ENCODE peak calls at places on chromosomes 7 and 10, in six cellular contexts. One of them, this sample, is unnamed.

GRCh38 chr7:84975586-84976185 is 211.2 kb downstream of the SEMA3D start:
- DNase-seq in BJ: no peak
- DNase-seq in body of pancreas: no peak
- DNase-seq in sigmoid colon: no peak
- DNase-seq in adrenal gland: no peak
- DNase-seq in astrocyte of the cerebellum: no peak
- DNase-seq in this sample: no peak

GRCh38 chr10:75643944-75644820 is 212.8 kb downstream of the LRMDA start:
- DNase-seq in BJ: no peak
- DNase-seq in body of pancreas: no peak
- DNase-seq in sigmoid colon: no peak
- DNase-seq in adrenal gland: no peak
- DNase-seq in astrocyte of the cerebellum: no peak
- DNase-seq in this sample: no peak

GRCh38 chr10:8245131-8246117 is 190.9 kb downstream of the GATA3 start:
- DNase-seq in BJ: no peak
- DNase-seq in body of pancreas: no peak
- DNase-seq in sigmoid colon: no peak
- DNase-seq in adrenal gland: no peak
- DNase-seq in astrocyte of the cerebellum: no peak
- DNase-seq in this sample: peak

GRCh38 chr7:291302-292092 is 1.5 kb downstream of the FOXL3 start:
- DNase-seq in BJ: no peak
- DNase-seq in body of pancreas: no peak
- DNase-seq in sigmoid colon: no peak
- DNase-seq in adrenal gland: no peak
- DNase-seq in astrocyte of the cerebellum: no peak
- DNase-seq in this sample: no peak

GRCh38 chr10:75597691-75598455 is 166.4 kb downstream of the LRMDA start:
- DNase-seq in BJ: no peak
- DNase-seq in body of pancreas: no peak
- DNase-seq in sigmoid colon: no peak
- DNase-seq in adrenal gland: no peak
- DNase-seq in astrocyte of the cerebellum: no peak
- DNase-seq in this sample: peak

GRCh38 chr10:21021843-21022594 is 124.9 kb upstream of the NEBL start:
- DNase-seq in BJ: no peak
- DNase-seq in body of pancreas: no peak
- DNase-seq in sigmoid colon: no peak
- DNase-seq in adrenal gland: no peak
- DNase-seq in astrocyte of the cerebellum: no peak
- DNase-seq in this sample: peak

GRCh38 chr10:26430641-26431163 is 7.4 kb upstream of the APBB1IP start:
- DNase-seq in BJ: peak
- DNase-seq in body of pancreas: no peak
- DNase-seq in sigmoid colon: no peak
- DNase-seq in adrenal gland: no peak
- DNase-seq in astrocyte of the cerebellum: no peak
- DNase-seq in this sample: peak

GRCh38 chr10:71727429-71728217 is 8.0 kb upstream of the C10orf105 start:
- DNase-seq in BJ: no peak
- DNase-seq in body of pancreas: peak
- DNase-seq in sigmoid colon: peak
- DNase-seq in adrenal gland: peak
- DNase-seq in astrocyte of the cerebellum: no peak
- DNase-seq in this sample: peak

GRCh38 chr7:30459591-30460245 is 18.9 kb downstream of the NOD1 start:
- DNase-seq in BJ: peak
- DNase-seq in body of pancreas: peak
- DNase-seq in sigmoid colon: peak
- DNase-seq in adrenal gland: peak
- DNase-seq in astrocyte of the cerebellum: peak
- DNase-seq in this sample: no peak

GRCh38 chr10:100645609-100646008 is 99.8 kb upstream of the PAX2 start:
- DNase-seq in BJ: no peak
- DNase-seq in body of pancreas: no peak
- DNase-seq in sigmoid colon: no peak
- DNase-seq in adrenal gland: no peak
- DNase-seq in astrocyte of the cerebellum: no peak
- DNase-seq in this sample: no peak

GRCh38 chr7:92253251-92253650 is 7.5 kb downstream of the ANKIB1 start:
- DNase-seq in BJ: no peak
- DNase-seq in body of pancreas: no peak
- DNase-seq in sigmoid colon: no peak
- DNase-seq in adrenal gland: no peak
- DNase-seq in astrocyte of the cerebellum: no peak
- DNase-seq in this sample: no peak

GRCh38 chr7:92259610-92260247 is 14.0 kb downstream of the ANKIB1 start:
- DNase-seq in BJ: no peak
- DNase-seq in body of pancreas: no peak
- DNase-seq in sigmoid colon: no peak
- DNase-seq in adrenal gland: no peak
- DNase-seq in astrocyte of the cerebellum: no peak
- DNase-seq in this sample: no peak

GRCh38 chr7:92259062-92259461 is 13.3 kb downstream of the ANKIB1 start:
- DNase-seq in BJ: no peak
- DNase-seq in body of pancreas: no peak
- DNase-seq in sigmoid colon: no peak
- DNase-seq in adrenal gland: no peak
- DNase-seq in astrocyte of the cerebellum: no peak
- DNase-seq in this sample: no peak

GRCh38 chr7:92251181-92251580 is 5.4 kb downstream of the ANKIB1 start:
- DNase-seq in BJ: no peak
- DNase-seq in body of pancreas: no peak
- DNase-seq in sigmoid colon: no peak
- DNase-seq in adrenal gland: no peak
- DNase-seq in astrocyte of the cerebellum: no peak
- DNase-seq in this sample: no peak

GRCh38 chr7:92255308-92255707 is 9.5 kb downstream of the ANKIB1 start:
- DNase-seq in BJ: peak
- DNase-seq in body of pancreas: no peak
- DNase-seq in sigmoid colon: no peak
- DNase-seq in adrenal gland: peak
- DNase-seq in astrocyte of the cerebellum: peak
- DNase-seq in this sample: no peak
- H3K4me3 ChIP-seq in BJ: no peak
- H3K4me3 ChIP-seq in body of pancreas: no peak
- H3K4me3 ChIP-seq in sigmoid colon: no peak
- H3K4me3 ChIP-seq in adrenal gland: no peak
- H3K4me3 ChIP-seq in astrocyte of the cerebellum: no peak
- H3K4me3 ChIP-seq in this sample: no peak

DNA sequence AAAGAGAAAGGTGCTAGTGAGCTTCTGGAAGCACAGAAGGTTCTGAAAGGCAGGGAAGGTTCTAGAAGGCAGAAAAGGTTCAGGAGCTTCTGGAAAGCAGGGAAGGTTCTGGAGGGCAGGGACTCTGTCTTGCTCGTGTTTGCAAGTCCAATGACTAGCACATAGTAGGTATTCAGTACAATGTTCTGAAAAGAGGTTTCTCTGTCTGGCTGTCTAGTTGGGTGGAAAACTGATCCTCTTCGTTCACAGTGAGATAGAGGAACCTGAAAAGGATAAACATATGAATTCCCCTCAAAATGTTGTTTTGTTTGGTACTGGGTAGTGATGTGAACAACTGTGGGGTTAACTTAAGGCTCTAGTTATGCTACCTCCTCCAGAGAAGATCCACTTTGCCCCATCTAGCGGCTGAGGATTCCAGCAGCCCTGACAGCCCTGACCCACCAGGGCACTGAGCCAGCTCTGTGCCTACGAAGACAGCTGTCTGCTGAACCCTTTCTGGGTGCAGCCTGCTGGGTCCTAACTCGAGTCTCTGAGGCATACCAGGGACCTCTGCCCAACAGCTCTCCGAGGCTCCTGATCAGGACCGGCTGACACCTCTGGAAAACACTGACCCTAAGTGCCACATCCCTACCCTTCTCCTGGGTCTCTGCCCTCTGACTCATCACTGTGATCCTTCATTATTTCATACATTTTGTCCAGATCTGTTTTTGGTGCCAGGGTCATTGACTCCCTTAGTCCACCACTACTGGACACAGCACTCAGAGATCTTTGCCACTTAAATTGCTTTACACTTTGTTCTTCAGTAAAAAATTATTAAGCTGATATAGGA is 15.4 kb downstream of the PTPRN2 start:
- DNase-seq in BJ: no peak
- DNase-seq in body of pancreas: peak
- DNase-seq in sigmoid colon: no peak
- DNase-seq in adrenal gland: peak
- DNase-seq in astrocyte of the cerebellum: no peak
- DNase-seq in this sample: no peak
- TF ChIP-seq CTCF in BJ: no peak
- TF ChIP-seq CTCF in body of pancreas: no peak
- TF ChIP-seq CTCF in sigmoid colon: no peak
- TF ChIP-seq CTCF in adrenal gland: no peak
- TF ChIP-seq CTCF in astrocyte of the cerebellum: no peak
- TF ChIP-seq CTCF in this sample: no peak

DNA sequence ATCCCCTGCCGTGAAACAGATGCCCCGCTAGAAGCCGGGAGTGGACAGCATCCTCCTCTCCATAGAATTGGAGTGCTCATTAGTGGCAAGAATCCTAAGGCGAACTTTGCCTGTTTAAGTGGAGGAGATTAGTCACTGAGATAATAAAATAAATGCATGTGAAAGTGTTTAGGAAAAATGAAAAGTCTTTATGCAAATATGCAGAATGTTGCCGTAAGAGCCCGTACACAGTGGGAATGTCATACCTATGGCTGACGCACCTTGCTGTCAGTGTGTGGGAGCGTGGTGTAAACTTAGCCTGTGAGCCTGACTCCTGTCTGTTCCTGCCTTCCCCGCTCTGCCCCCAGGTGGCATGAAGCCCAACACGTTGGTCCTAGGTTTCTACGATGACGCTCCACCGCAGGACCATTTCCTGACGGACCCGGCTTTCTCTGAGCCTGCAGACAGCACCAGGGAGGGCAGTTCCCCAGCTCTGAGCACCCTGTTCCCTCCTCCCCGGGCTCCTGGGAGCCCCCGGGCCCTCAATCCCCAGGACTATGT is 1.7 kb upstream of the TRIP6 start:
- DNase-seq in BJ: no peak
- DNase-seq in body of pancreas: no peak
- DNase-seq in sigmoid colon: no peak
- DNase-seq in adrenal gland: no peak
- DNase-seq in astrocyte of the cerebellum: peak
- DNase-seq in this sample: no peak
- H3K4me3 ChIP-seq in BJ: no peak
- H3K4me3 ChIP-seq in body of pancreas: no peak
- H3K4me3 ChIP-seq in sigmoid colon: peak
- H3K4me3 ChIP-seq in adrenal gland: no peak
- H3K4me3 ChIP-seq in astrocyte of the cerebellum: no peak
- H3K4me3 ChIP-seq in this sample: no peak

GRCh38 chr10:84541289-84541637 is 212.9 kb downstream of the CCSER2 start:
- DNase-seq in BJ: no peak
- DNase-seq in body of pancreas: peak
- DNase-seq in sigmoid colon: no peak
- DNase-seq in adrenal gland: no peak
- DNase-seq in astrocyte of the cerebellum: no peak
- DNase-seq in this sample: peak
- TF ChIP-seq CTCF in BJ: no peak
- TF ChIP-seq CTCF in body of pancreas: no peak
- TF ChIP-seq CTCF in sigmoid colon: no peak
- TF ChIP-seq CTCF in adrenal gland: no peak
- TF ChIP-seq CTCF in astrocyte of the cerebellum: peak
- TF ChIP-seq CTCF in this sample: no peak

GRCh38 chr7:114916261-114916892 is 5.5 kb upstream of the MDFIC start:
- DNase-seq in BJ: no peak
- DNase-seq in body of pancreas: no peak
- DNase-seq in sigmoid colon: no peak
- DNase-seq in adrenal gland: no peak
- DNase-seq in astrocyte of the cerebellum: no peak
- DNase-seq in this sample: peak
- H3K4me3 ChIP-seq in BJ: no peak
- H3K4me3 ChIP-seq in body of pancreas: no peak
- H3K4me3 ChIP-seq in sigmoid colon: no peak
- H3K4me3 ChIP-seq in adrenal gland: no peak
- H3K4me3 ChIP-seq in astrocyte of the cerebellum: no peak
- H3K4me3 ChIP-seq in this sample: peak

GRCh38 chr10:132793871-132794849 is 8.2 kb upstream of the NKX6-2 start:
- DNase-seq in BJ: no peak
- DNase-seq in body of pancreas: no peak
- DNase-seq in sigmoid colon: no peak
- DNase-seq in adrenal gland: no peak
- DNase-seq in astrocyte of the cerebellum: no peak
- DNase-seq in this sample: no peak
- TF ChIP-seq CTCF in BJ: peak
- TF ChIP-seq CTCF in body of pancreas: no peak
- TF ChIP-seq CTCF in sigmoid colon: no peak
- TF ChIP-seq CTCF in adrenal gland: no peak
- TF ChIP-seq CTCF in astrocyte of the cerebellum: no peak
- TF ChIP-seq CTCF in this sample: no peak

GRCh38 chr7:100166317-100166940 is 2.0 kb downstream of the GAL3ST4 start:
- DNase-seq in BJ: no peak
- DNase-seq in body of pancreas: no peak
- DNase-seq in sigmoid colon: peak
- DNase-seq in adrenal gland: no peak
- DNase-seq in astrocyte of the cerebellum: no peak
- DNase-seq in this sample: no peak
- H3K4me3 ChIP-seq in BJ: no peak
- H3K4me3 ChIP-seq in body of pancreas: no peak
- H3K4me3 ChIP-seq in sigmoid colon: no peak
- H3K4me3 ChIP-seq in adrenal gland: no peak
- H3K4me3 ChIP-seq in astrocyte of the cerebellum: no peak
- H3K4me3 ChIP-seq in this sample: no peak